ENCODE peak calls at places on chromosomes 3 and 15, in six cellular contexts. One of them, this sample, is unnamed.

GRCh38 chr3:110736332-110736731 is 335.3 kb upstream of the NECTIN3 start:
- DNase-seq in lower lobe of right lung: no peak
- DNase-seq in NCI-H2171: no peak
- DNase-seq in fibroblast of the aortic adventitia: no peak
- DNase-seq in psoas muscle: no peak
- DNase-seq in kidney epithelial cell: no peak
- DNase-seq in this sample: no peak

GRCh38 chr15:68798695-68799094 is 22.0 kb downstream of the ANP32A start:
- DNase-seq in fibroblast of the aortic adventitia: no peak
- DNase-seq in psoas muscle: no peak
- DNase-seq in lower lobe of right lung: no peak
- DNase-seq in kidney epithelial cell: no peak
- DNase-seq in NCI-H2171: no peak
- DNase-seq in this sample: no peak

GRCh38 chr15:38531509-38531908 is 33.1 kb downstream of the RASGRP1 start:
- DNase-seq in fibroblast of the aortic adventitia: no peak
- DNase-seq in kidney epithelial cell: peak; percentile 56
- DNase-seq in lower lobe of right lung: no peak
- DNase-seq in NCI-H2171: no peak
- DNase-seq in psoas muscle: no peak
- DNase-seq in this sample: no peak

GRCh38 chr3:41768363-41768762 is 193.5 kb downstream of the ULK4 start:
- DNase-seq in kidney epithelial cell: no peak
- DNase-seq in psoas muscle: no peak
- DNase-seq in lower lobe of right lung: no peak
- DNase-seq in NCI-H2171: peak; percentile 72
- DNase-seq in fibroblast of the aortic adventitia: peak; percentile 2
- DNase-seq in this sample: no peak

GRCh38 chr3:169811606-169812123 is 1.0 kb upstream of the LRRIQ4 start:
- DNase-seq in lower lobe of right lung: no peak
- DNase-seq in NCI-H2171: peak; percentile 1
- DNase-seq in psoas muscle: no peak
- DNase-seq in fibroblast of the aortic adventitia: peak; percentile 85
- DNase-seq in kidney epithelial cell: peak; percentile 16
- DNase-seq in this sample: peak; percentile 14

GRCh38 chr3:154730221-154730620 is 300.2 kb upstream of the GPR149 start:
- DNase-seq in lower lobe of right lung: no peak
- DNase-seq in fibroblast of the aortic adventitia: peak; percentile 9
- DNase-seq in psoas muscle: no peak
- DNase-seq in kidney epithelial cell: no peak
- DNase-seq in NCI-H2171: no peak
- DNase-seq in this sample: no peak

GRCh38 chr15:90000175-90000923 is 775 bp upstream of the ZNF710 start:
- DNase-seq in NCI-H2171: peak; percentile 55
- DNase-seq in kidney epithelial cell: no peak
- DNase-seq in psoas muscle: peak; percentile 46
- DNase-seq in fibroblast of the aortic adventitia: peak; percentile 28
- DNase-seq in lower lobe of right lung: peak; percentile 67
- DNase-seq in this sample: no peak

GRCh38 chr3:150870406-150870805 is 34.8 kb downstream of the MINDY4B start:
- DNase-seq in NCI-H2171: no peak
- DNase-seq in lower lobe of right lung: no peak
- DNase-seq in psoas muscle: no peak
- DNase-seq in kidney epithelial cell: peak; percentile 41
- DNase-seq in fibroblast of the aortic adventitia: peak; percentile 62
- DNase-seq in this sample: no peak

GRCh38 chr3:195078891-195079440 is 192.0 kb downstream of the XXYLT1 start:
- DNase-seq in NCI-H2171: peak; percentile 78
- DNase-seq in kidney epithelial cell: no peak
- DNase-seq in lower lobe of right lung: peak; percentile 17
- DNase-seq in fibroblast of the aortic adventitia: no peak
- DNase-seq in psoas muscle: no peak
- DNase-seq in this sample: no peak

GRCh38 chr15:41992151-41992802 is 19.9 kb upstream of the EHD4 start:
- DNase-seq in fibroblast of the aortic adventitia: no peak
- DNase-seq in psoas muscle: no peak
- DNase-seq in kidney epithelial cell: no peak
- DNase-seq in lower lobe of right lung: no peak
- DNase-seq in NCI-H2171: no peak
- DNase-seq in this sample: no peak

GRCh38 chr3:139320551-139321309 is 23.1 kb upstream of the MRPS22 start:
- DNase-seq in NCI-H2171: no peak
- DNase-seq in lower lobe of right lung: no peak
- DNase-seq in psoas muscle: no peak
- DNase-seq in fibroblast of the aortic adventitia: no peak
- DNase-seq in kidney epithelial cell: no peak
- DNase-seq in this sample: no peak

GRCh38 chr3:56055616-56056350 is 412.5 kb downstream of the ERC2 start:
- DNase-seq in kidney epithelial cell: no peak
- DNase-seq in psoas muscle: no peak
- DNase-seq in lower lobe of right lung: no peak
- DNase-seq in fibroblast of the aortic adventitia: no peak
- DNase-seq in NCI-H2171: no peak
- DNase-seq in this sample: no peak

This sample was measured in activated CD4-positive, alpha-beta memory T cell treated with anti-CD3 and anti-CD28 coated beads for 36 hours.